ENCODE peak calls at places on chromosomes 4 and X, in six cellular contexts. B, X, L, S, V and C are unnamed samples.

GRCh38 chr4:14958436-14958835 is 43.8 kb upstream of the CPEB2 start:
- DNase-seq in B (no peak), L (no peak), V (no peak), X (no peak), S (no peak), C (no peak)

GRCh38 chr4:99998062-99998880 is 48.2 kb upstream of the H2AZ1 start:
- DNase-seq in B (no peak), V (no peak), L (peak), S (peak), X (no peak), C (no peak)

GRCh38 chrX:150365051-150365952 is 2.2 kb downstream of the MAMLD1 start:
- DNase-seq in S (peak), V (no peak), X (peak), L (no peak), B (peak), C (no peak)

GRCh38 chr4:921830-922331 is 10.2 kb downstream of the GAK start:
- DNase-seq in B (no peak), S (no peak), V (peak), L (no peak), X (no peak), C (no peak)

GRCh38 chrX:68332156-68332823 is 101.0 kb downstream of the OPHN1 start:
- DNase-seq in V (no peak), L (no peak), X (no peak), B (no peak), S (peak), C (no peak)

GRCh38 chr4:8920969-8921368 is 49.3 kb upstream of the HMX1 start:
- DNase-seq in X (no peak), V (peak), L (no peak), B (no peak), S (no peak), C (no peak)

GRCh38 chrX:36898301-36898700 is 109.9 kb upstream of the FAM47C start:
- DNase-seq in S (peak), V (no peak), B (no peak), L (no peak), X (no peak), C (no peak)

GRCh38 chr4:75497133-75497532 is 17.1 kb downstream of the RCHY1 start:
- DNase-seq in B (no peak), S (peak), X (no peak), V (no peak), L (no peak), C (no peak)

GRCh38 chrX:12986886-12987285 is 12.0 kb downstream of the TMSB4X start:
- DNase-seq in V (no peak), L (no peak), X (no peak), B (no peak), S (no peak), C (no peak)

GRCh38 chr4:118087366-118087765 is 53.1 kb downstream of the NDST3 start:
- DNase-seq in B (no peak), S (no peak), L (no peak), V (no peak), X (no peak), C (no peak)

GRCh38 chrX:40832723-40833122 is 97.4 kb upstream of the MED14 start:
- DNase-seq in X (no peak), S (no peak), L (no peak), V (no peak), B (no peak), C (no peak)

GRCh38 chr4:2217726-2218125 is 24.2 kb downstream of the HAUS3 start:
- DNase-seq in S (peak), L (no peak), B (no peak), X (no peak), V (no peak), C (no peak)

GRCh38 chr4:14445882-14446281 is 556.4 kb upstream of the CPEB2 start:
- DNase-seq in B (no peak), S (no peak), V (no peak), X (no peak), L (no peak), C (no peak)

GRCh38 chr4:26410385-26411293 is 79.6 kb downstream of the CCKAR start:
- DNase-seq in S (peak), X (peak), V (no peak), B (peak), L (peak), C (peak)

GRCh38 chrX:65687367-65687766 is 19.9 kb downstream of the MSN start:
- DNase-seq in B (no peak), S (no peak), L (no peak), X (no peak), V (no peak), C (no peak)

GRCh38 chrX:23783569-23784486 is 855 bp downstream of the SAT1 start:
- DNase-seq in V (no peak), S (peak), L (no peak), B (no peak), X (no peak), C (no peak)

GRCh38 chrX:73562986-73563739 is at the start of gene CHIC1:
- DNase-seq in V (peak), L (peak), S (peak), B (peak), X (peak), C (peak)

GRCh38 chr4:8835521-8836365 is 35.9 kb downstream of the HMX1 start:
- DNase-seq in B (no peak), S (no peak), L (no peak), X (no peak), V (peak), C (no peak)

GRCh38 chr4:150381026-150381425 is 200.9 kb upstream of the MAB21L2 start:
- DNase-seq in V (no peak), X (no peak), L (no peak), S (no peak), B (no peak), C (no peak)

GRCh38 chrX:109619816-109620215 is 5.2 kb downstream of the KCNE5 start:
- DNase-seq in X (no peak), L (no peak), V (no peak), S (no peak), B (no peak), C (no peak)

GRCh38 chr4:121696641-121697461 is at the start of gene ANXA5:
- DNase-seq in S (peak), X (peak), B (peak), L (peak), V (peak), C (peak)